ENCODE peak calls at places on chromosome 10, in seven cellular contexts. Y is BJ, Z is cardiac fibroblast, N is thoracic aorta, V is transverse colon, S is GM13976, M is sigmoid colon. G is an unnamed sample.

GRCh38 chr10:44386546-44387052 is 1.7 kb upstream of the CXCL12 start:
- DNase-seq in S (peak), Z (peak), N (no peak), M (peak), V (peak), Y (no peak), G (peak)

GRCh38 chr10:36717118-36717517 is 408.3 kb upstream of the ANKRD30A start:
- DNase-seq in Y (no peak), S (no peak), V (no peak), N (no peak), Z (peak), M (no peak), G (no peak)

GRCh38 chr10:69337312-69338132 is 59.2 kb downstream of the HK1 start:
- DNase-seq in Z (peak), N (no peak), Y (peak), V (no peak), M (no peak), S (no peak), G (no peak)

GRCh38 chr10:71270301-71270777 is 48.7 kb upstream of the SLC29A3 start:
- DNase-seq in S (peak), V (peak), M (no peak), N (no peak), Z (peak), Y (no peak), G (peak)

GRCh38 chr10:115706482-115707076 is 566.4 kb downstream of the GFRA1 start:
- DNase-seq in V (no peak), Z (peak), M (no peak), S (no peak), Y (no peak), N (no peak), G (no peak)

GRCh38 chr10:61896854-61897661 is 4.4 kb upstream of the ARID5B start:
- DNase-seq in M (peak), V (peak), Z (peak), N (no peak), S (peak), Y (no peak), G (peak)

GRCh38 chr10:77226020-77226419 is 411.6 kb downstream of the KCNMA1 start:
- DNase-seq in Y (no peak), V (no peak), N (no peak), M (no peak), Z (no peak), S (no peak), G (no peak)

GRCh38 chr10:26870766-26871165 is 10.0 kb upstream of the ABI1 start:
- DNase-seq in V (no peak), Z (no peak), M (no peak), N (no peak), S (no peak), Y (no peak), G (no peak)

GRCh38 chr10:52256832-52257691 is 57.0 kb upstream of the DKK1 start:
- DNase-seq in Z (peak), N (no peak), V (peak), S (peak), M (no peak), Y (no peak), G (peak)

GRCh38 chr10:91983403-91983802 is 59.8 kb downstream of the BTAF1 start:
- DNase-seq in S (no peak), Z (no peak), V (no peak), Y (no peak), N (no peak), M (no peak), G (no peak)

GRCh38 chr10:58266003-58266825 is 1.5 kb downstream of the IPMK start:
- DNase-seq in V (no peak), Y (no peak), S (peak), Z (peak), M (no peak), N (no peak), G (peak)

GRCh38 chr10:6054884-6055283 is 7.3 kb downstream of the IL2RA start:
- DNase-seq in V (no peak), M (peak), N (no peak), S (no peak), Y (no peak), Z (no peak), G (no peak)

GRCh38 chr10:19194866-19195265 is 146.3 kb downstream of the MALRD1 start:
- DNase-seq in V (no peak), S (no peak), Y (no peak), N (no peak), M (no peak), Z (peak), G (no peak)

GRCh38 chr10:101241840-101242707 is 12.8 kb upstream of the LBX1 start:
- DNase-seq in V (no peak), N (no peak), Y (no peak), S (no peak), Z (no peak), M (no peak), G (no peak)

GRCh38 chr10:7610651-7611389 is 55.9 kb downstream of the ITIH5 start:
- DNase-seq in Y (peak), M (peak), V (peak), N (no peak), Z (peak), S (no peak), G (no peak)

GRCh38 chr10:102652170-102652926 is 8.1 kb downstream of the TRIM8 start:
- DNase-seq in V (no peak), S (peak), N (no peak), Z (no peak), M (no peak), Y (no peak), G (peak)

GRCh38 chr10:124917939-124918830 is 23.7 kb upstream of the ZRANB1 start:
- DNase-seq in S (no peak), Z (peak), Y (no peak), V (no peak), N (no peak), M (no peak), G (no peak)

GRCh38 chr10:31030216-31030615 is 1.4 kb downstream of the ZNF438 start:
- DNase-seq in N (no peak), M (no peak), S (no peak), V (no peak), Y (no peak), Z (no peak), G (no peak)

GRCh38 chr10:84593546-84593945 is 265.2 kb downstream of the CCSER2 start:
- DNase-seq in S (no peak), Y (no peak), M (no peak), Z (no peak), N (no peak), V (no peak), G (no peak)

GRCh38 chr10:108901766-108902365 is 1021.4 kb downstream of the XPNPEP1 start:
- DNase-seq in V (no peak), Y (no peak), M (no peak), Z (no peak), S (no peak), N (no peak), G (no peak)

GRCh38 chr10:9238041-9238440 is 1183.6 kb downstream of the GATA3 start:
- DNase-seq in M (no peak), Y (no peak), S (no peak), N (no peak), Z (no peak), V (no peak), G (no peak)

GRCh38 chr10:61464461-61465215 is 11.5 kb upstream of the TMEM26 start:
- DNase-seq in V (no peak), S (no peak), Y (peak), N (no peak), Z (peak), M (no peak), G (no peak)

GRCh38 chr10:128930422-128930821 is 536.6 kb upstream of the MGMT start:
- DNase-seq in M (no peak), Z (no peak), Y (no peak), N (no peak), V (no peak), S (no peak), G (no peak)

GRCh38 chr10:71429304-71429703 is 32.6 kb downstream of the CDH23 start:
- DNase-seq in M (no peak), V (no peak), N (no peak), S (no peak), Y (no peak), Z (no peak), G (no peak)

GRCh38 chr10:81414038-81414437 is 461.0 kb upstream of the NRG3 start:
- DNase-seq in V (no peak), Y (no peak), S (no peak), M (no peak), Z (peak), N (no peak), G (no peak)

GRCh38 chr10:91756286-91756685 is 41.9 kb upstream of the TNKS2 start:
- DNase-seq in N (no peak), Z (peak), V (no peak), M (no peak), Y (peak), S (no peak), G (no peak)

GRCh38 chr10:59560161-59560560 is 149.5 kb downstream of the SLC16A9 start:
- DNase-seq in Z (no peak), Y (no peak), V (no peak), N (no peak), S (no peak), M (no peak), G (no peak)

GRCh38 chr10:75707080-75707840 is 275.8 kb downstream of the LRMDA start:
- DNase-seq in N (no peak), M (no peak), S (no peak), Z (no peak), V (no peak), Y (no peak), G (no peak)

GRCh38 chr10:55629792-55630490 is 731.1 kb downstream of the ZWINT start:
- DNase-seq in S (no peak), Z (peak), V (no peak), M (no peak), N (no peak), Y (no peak), G (peak)

GRCh38 chr10:23157691-23158369 is 34.3 kb upstream of the PTF1A start:
- DNase-seq in M (no peak), Y (no peak), Z (peak), N (no peak), S (peak), V (no peak), G (peak)

GRCh38 chr10:70715853-70716795 is 43.8 kb downstream of the ADAMTS14 start:
- DNase-seq in M (no peak), S (no peak), N (no peak), Y (no peak), V (no peak), Z (peak), G (no peak)

GRCh38 chr10:117152668-117153067 is 14.6 kb upstream of the VAX1 start:
- DNase-seq in Z (no peak), Y (no peak), S (no peak), V (no peak), N (no peak), M (no peak), G (no peak)

GRCh38 chr10:99232357-99232999 is 3.2 kb downstream of the HPSE2 start:
- DNase-seq in N (no peak), S (no peak), Z (no peak), M (no peak), Y (no peak), V (no peak), G (peak)

GRCh38 chr10:87706731-87707130 is 47.1 kb downstream of the PAPSS2 start:
- DNase-seq in N (no peak), V (no peak), S (no peak), Y (no peak), M (no peak), Z (no peak), G (no peak)

GRCh38 chr10:15182541-15183207 is 14.2 kb upstream of the NMT2 start:
- DNase-seq in Y (no peak), Z (peak), N (no peak), V (no peak), S (no peak), M (no peak), G (no peak)

GRCh38 chr10:86321568-86321967 is 45.0 kb downstream of the GRID1 start:
- DNase-seq in S (no peak), M (peak), Y (no peak), N (no peak), V (no peak), Z (no peak), G (no peak)

GRCh38 chr10:26557641-26558014 is 119.5 kb downstream of the APBB1IP start:
- DNase-seq in Y (no peak), V (no peak), S (no peak), N (no peak), Z (peak), M (no peak), G (no peak)

GRCh38 chr10:103666109-103666508 is 172.6 kb downstream of the NEURL1 start:
- DNase-seq in N (no peak), V (no peak), M (no peak), Z (peak), S (no peak), Y (no peak), G (no peak)

DNA sequence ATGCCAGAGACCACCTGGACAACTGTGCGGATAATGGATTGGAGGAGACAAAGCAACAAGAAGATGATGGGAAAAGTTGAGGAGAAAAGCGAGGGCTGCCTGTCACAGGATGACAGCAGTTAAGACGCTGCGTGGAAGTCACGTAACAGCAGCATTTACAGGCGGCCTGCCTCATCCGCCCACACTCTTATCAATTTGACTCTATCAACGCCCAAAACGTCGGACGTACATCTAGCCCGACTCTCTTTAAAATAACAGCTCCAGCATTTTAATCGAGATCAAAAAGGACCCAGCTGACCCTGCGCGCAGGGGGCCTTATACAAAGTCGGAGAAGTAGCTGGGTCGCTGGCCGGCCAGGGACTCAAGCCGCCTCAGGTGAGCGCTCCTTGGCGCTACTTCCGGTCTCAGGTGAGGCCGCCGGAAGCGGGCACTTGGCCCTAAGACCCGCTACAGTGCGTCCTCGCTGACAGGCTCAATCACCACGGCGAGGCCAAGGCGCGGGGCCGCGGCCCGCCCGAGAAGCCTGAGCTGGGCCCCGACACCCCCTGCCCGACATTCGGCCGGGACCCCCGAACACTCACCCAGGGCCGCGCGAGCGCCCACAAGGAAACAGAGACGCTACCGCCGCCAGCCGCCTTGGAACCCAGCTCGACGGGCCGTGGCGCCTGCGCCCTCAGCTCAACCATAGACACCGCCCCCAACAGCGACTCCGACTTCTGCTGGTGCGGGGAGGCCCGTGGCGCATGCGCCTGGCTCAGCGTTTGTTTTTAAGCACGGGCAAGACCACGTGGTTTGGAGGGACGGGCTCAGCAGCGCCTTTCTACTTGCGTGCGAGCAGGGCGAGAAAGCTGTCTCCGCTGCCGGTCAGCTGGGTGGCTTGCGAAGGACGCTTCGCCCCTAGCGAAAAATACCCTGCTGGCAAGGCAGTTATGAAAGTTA is at the start of gene ERCC6:
- DNase-seq in Z (peak), Y (peak), M (peak), N (peak), V (peak), S (peak), G (peak)
- TF ChIP-seq CTCF in Z (no peak), Y (no peak), M (no peak), N (no peak), V (no peak), S (no peak), G (peak)

DNA sequence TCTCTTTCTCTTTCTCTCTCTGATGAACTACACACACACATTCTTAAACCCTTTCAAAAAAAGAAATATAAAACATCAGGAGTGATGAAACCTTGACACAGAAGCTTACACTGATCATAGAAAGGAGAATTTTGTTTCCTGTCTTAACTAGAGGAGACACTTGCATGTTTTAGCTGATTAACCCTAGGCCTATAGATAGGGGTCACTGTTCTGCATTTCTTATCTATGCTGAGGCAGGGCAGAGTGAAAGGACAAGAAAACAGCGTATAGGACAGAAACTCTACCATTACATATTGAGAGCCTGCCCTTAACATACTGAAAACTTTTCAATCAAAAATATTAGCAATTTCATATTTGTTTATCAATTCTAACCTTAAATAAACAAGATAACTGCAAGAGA is 680.6 kb upstream of the MBL2 start:
- DNase-seq in M (no peak), N (no peak), V (no peak), S (no peak), Y (no peak), Z (no peak), G (no peak)
- TF ChIP-seq CTCF in M (no peak), N (no peak), V (no peak), S (no peak), Y (no peak), Z (no peak), G (no peak)

GRCh38 chr10:123402656-123403055 is 248.5 kb downstream of the BUB3 start:
- DNase-seq in M (no peak), S (peak), Z (no peak), Y (no peak), V (peak), N (no peak), G (peak)
- TF ChIP-seq CTCF in M (no peak), S (no peak), Z (no peak), Y (no peak), V (no peak), N (no peak), G (no peak)

DNA sequence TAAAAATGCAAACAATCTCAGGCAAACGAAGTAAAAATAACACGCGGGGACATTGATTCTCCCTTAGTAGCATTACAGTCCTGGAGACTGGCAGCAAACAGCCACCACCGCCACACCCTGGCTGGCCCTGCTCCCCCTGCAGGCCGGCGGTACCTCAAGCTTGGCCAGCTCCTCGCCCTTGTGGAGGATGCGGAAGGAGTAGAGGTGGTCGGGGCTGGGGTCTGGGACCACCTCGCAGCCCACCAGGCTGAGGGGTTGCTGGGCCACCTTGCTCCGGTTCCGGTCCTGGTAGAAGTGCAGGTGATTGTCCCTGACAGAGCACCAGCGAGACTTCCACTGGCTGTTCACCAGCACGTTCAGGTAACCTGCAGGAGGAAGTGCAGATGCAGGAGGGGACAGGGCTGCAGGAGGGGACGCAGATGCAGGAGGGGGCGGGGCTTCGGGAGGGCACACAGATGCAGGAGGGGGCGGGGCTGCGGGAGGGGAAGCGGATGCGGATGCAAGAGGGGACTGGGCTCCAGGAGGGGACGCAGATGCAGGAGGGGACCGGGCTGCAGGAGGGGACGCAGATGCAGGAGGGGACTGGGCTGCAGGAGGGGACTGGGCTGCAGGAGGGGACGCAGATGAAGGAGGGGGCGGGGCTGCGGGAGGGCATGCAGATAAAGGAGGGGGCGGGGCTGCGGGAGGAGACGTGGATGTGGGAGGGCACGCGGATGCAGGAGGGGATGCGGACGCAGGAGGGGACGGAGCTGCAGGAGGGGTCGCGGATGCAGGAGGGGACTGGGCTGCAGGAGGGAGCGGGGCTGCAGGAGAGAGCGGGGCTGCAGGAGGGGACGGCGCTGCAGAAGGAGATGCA is 65.7 kb downstream of the VWA2 start:
- DNase-seq in N (no peak), Z (no peak), S (peak), Y (no peak), V (peak), M (peak), G (peak)
- TF ChIP-seq CTCF in N (no peak), Z (peak), S (peak), Y (peak), V (peak), M (peak), G (peak)

G was measured in GM10248.